ENCODE peak calls at places on chromosomes 1 and 21, in five cellular contexts. J is lung, V is GM23338, E is endothelial cell of umbilical vein, H is psoas muscle. R is an unnamed sample.
A peak's percentile ranks its signal among the peaks of the same experiment; 100 is the strongest.

GRCh38 chr1:234674218-234674815 is 64.3 kb upstream of the IRF2BP2 start:
- DNase-seq in H (no peak), E (no peak), J (no peak), V (no peak), R (no peak)

GRCh38 chr1:156551866-156552265 is 20.5 kb downstream of the IQGAP3 start:
- DNase-seq in H (no peak), J (no peak), E (no peak), V (no peak), R (no peak)

GRCh38 chr1:65812065-65812464 is 19.4 kb downstream of the PDE4B start:
- DNase-seq in H (no peak), E (peak; percentile 75), V (peak; percentile 30), J (peak; percentile 52), R (peak; percentile 59)

GRCh38 chr1:9723926-9724325 is 72.4 kb downstream of the PIK3CD start:
- DNase-seq in J (no peak), H (no peak), E (no peak), V (no peak), R (no peak)

GRCh38 chr1:23984417-23985186 is 4.5 kb upstream of the SRSF10 start:
- DNase-seq in H (no peak), V (no peak), E (peak; percentile 87), J (no peak), R (no peak)

GRCh38 chr1:9101510-9102146 is 27.3 kb downstream of the GPR157 start:
- DNase-seq in H (no peak), J (no peak), E (peak; percentile 51), V (peak; percentile 86), R (no peak)

GRCh38 chr1:221256773-221257172 is 377.5 kb downstream of the HLX start:
- DNase-seq in H (no peak), V (no peak), E (no peak), J (no peak), R (no peak)

GRCh38 chr21:42939581-42940413 is 14.4 kb upstream of the ERVH48-1 start:
- DNase-seq in V (no peak), E (peak; percentile 79), H (peak; percentile 70), J (peak; percentile 84), R (peak; percentile 93)

GRCh38 chr1:206059354-206059915 is 6.5 kb downstream of the RHEX start:
- DNase-seq in V (no peak), J (no peak), E (no peak), H (no peak), R (no peak)

GRCh38 chr1:230465701-230466100 is 39.6 kb upstream of the PGBD5 start:
- DNase-seq in E (no peak), V (no peak), H (no peak), J (no peak), R (no peak)

GRCh38 chr1:108896160-108897150 is 19.7 kb downstream of the GPSM2 start:
- DNase-seq in H (peak; percentile 30), E (no peak), J (no peak), V (peak; percentile 62), R (no peak)

GRCh38 chr1:182614796-182615451 is 10.7 kb upstream of the RGS16 start:
- DNase-seq in E (peak; percentile 55), H (peak; percentile 86), V (peak; percentile 78), J (peak; percentile 64), R (peak; percentile 73)

GRCh38 chr1:154495496-154496273 is 6.3 kb upstream of the TDRD10 start:
- DNase-seq in J (no peak), H (no peak), E (peak; percentile 66), V (no peak), R (no peak)
- H3K27me3 ChIP-seq in J (no peaks in the 10 kb centered on the region), H (peaks cover 18% of the 10 kb centered on the region), E (no peaks in the 10 kb centered on the region), V (peaks cover 30% of the 10 kb centered on the region), R (peaks cover 42% of the 10 kb centered on the region)

GRCh38 chr21:41211041-41211426 is 43.1 kb downstream of the BACE2 start:
- DNase-seq in H (no peak), J (no peak), E (no peak), V (no peak), R (no peak)
- H3K27me3 ChIP-seq in H (no peaks in the 10 kb centered on the region), J (no peaks in the 10 kb centered on the region), E (no peaks in the 10 kb centered on the region), V (no peaks in the 10 kb centered on the region), R (no peaks in the 10 kb centered on the region)

GRCh38 chr1:177274687-177275211 is 104.0 kb downstream of the BRINP2 start:
- DNase-seq in E (peak; percentile 16), H (peak; percentile 26), J (peak; percentile 65), V (no peak), R (peak; percentile 39)
- H3K27me3 ChIP-seq in E (no peaks in the 10 kb centered on the region), H (no peaks in the 10 kb centered on the region), J (no peaks in the 10 kb centered on the region), V (no peaks in the 10 kb centered on the region), R (no peaks in the 10 kb centered on the region)

GRCh38 chr1:19662313-19662712 is 2.4 kb upstream of the HTR6 start:
- DNase-seq in V (no peak), J (no peak), E (no peak), H (no peak), R (no peak)
- H3K27me3 ChIP-seq in V (peaks cover 51% of the 10 kb centered on the region), J (peaks cover 6% of the 10 kb centered on the region), E (peaks cover 41% of the 10 kb centered on the region), H (peaks cover 44% of the 10 kb centered on the region), R (peaks cover 24% of the 10 kb centered on the region)

GRCh38 chr1:179794146-179794545 is 51.1 kb downstream of the FAM163A start:
- DNase-seq in E (no peak), H (no peak), V (no peak), J (no peak), R (no peak)
- H3K27me3 ChIP-seq in E (no peaks in the 10 kb centered on the region), H (no peaks in the 10 kb centered on the region), V (no peaks in the 10 kb centered on the region), J (no peaks in the 10 kb centered on the region), R (peaks cover 3% of the 10 kb centered on the region)

DNA sequence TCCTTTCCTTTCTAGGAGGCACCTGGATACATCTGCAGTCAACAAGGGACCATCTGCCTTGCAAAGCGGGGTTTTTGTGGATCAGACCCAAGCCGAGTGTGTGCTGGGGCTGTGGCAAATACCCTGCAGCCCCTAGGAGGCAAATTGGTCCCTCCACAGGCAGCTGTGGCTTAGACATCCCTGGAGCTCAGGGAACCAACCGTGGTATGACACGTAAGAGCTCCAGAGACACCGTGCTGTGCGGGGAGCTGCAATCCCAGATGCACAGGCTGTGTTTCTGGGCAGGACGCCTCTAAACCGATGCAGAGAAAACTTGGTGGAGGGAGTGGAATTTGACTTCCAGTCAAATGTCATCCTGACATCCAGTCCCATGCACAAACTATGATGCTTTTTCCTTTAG is 141.5 kb downstream of the KAZN start:
- DNase-seq in E (no peak), V (no peak), H (no peak), J (no peak), R (no peak)
- H3K27me3 ChIP-seq in E (no peaks in the 10 kb centered on the region), V (peaks cover 13% of the 10 kb centered on the region), H (peaks cover 37% of the 10 kb centered on the region), J (no peaks in the 10 kb centered on the region), R (no peaks in the 10 kb centered on the region)

GRCh38 chr1:207499573-207499972 is 3.6 kb downstream of the CR1 start:
- DNase-seq in E (peak; percentile 72), J (peak; percentile 65), V (peak; percentile 84), H (peak; percentile 57), R (no peak)

GRCh38 chr1:207495816-207496792 is at the start of gene CR1:
- DNase-seq in V (peak; percentile 55), H (peak; percentile 21), E (no peak), J (peak; percentile 54), R (no peak)

GRCh38 chr1:207500306-207500705 is 4.3 kb downstream of the CR1 start:
- DNase-seq in V (no peak), H (no peak), J (no peak), E (no peak), R (no peak)

GRCh38 chr1:207494171-207494570 is 1.8 kb upstream of the CR1 start:
- DNase-seq in V (no peak), E (no peak), J (no peak), H (no peak), R (no peak)

DNA sequence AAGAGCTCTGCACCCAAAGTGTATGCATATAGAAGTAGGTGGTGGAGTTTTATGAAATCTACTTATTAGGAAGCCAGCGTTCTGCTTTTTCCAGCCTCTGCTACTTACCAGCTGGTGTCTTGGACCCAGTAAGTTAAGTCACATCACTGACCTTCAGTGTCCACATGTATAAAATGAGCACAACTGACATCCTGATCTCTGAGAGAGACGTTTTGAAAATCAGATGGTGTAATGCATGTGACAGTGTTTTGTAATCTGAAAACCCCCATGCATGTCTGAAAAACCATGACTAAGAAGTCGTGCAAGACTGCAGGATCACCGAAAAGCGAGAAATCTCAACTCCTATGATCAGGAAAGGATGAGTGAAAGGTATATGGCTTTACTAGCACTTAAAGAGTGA is 2.0 kb downstream of the CR1 start:
- DNase-seq in J (no peak), E (no peak), V (no peak), H (no peak), R (no peak)
- H3K27me3 ChIP-seq in J (no peaks in the 10 kb centered on the region), E (peaks cover 53% of the 10 kb centered on the region), V (peaks cover 41% of the 10 kb centered on the region), H (peaks cover 82% of the 10 kb centered on the region), R (peaks cover 11% of the 10 kb centered on the region)

GRCh38 chr1:202661136-202661845 is 49.0 kb downstream of the SYT2 start:
- DNase-seq in V (peak; percentile 28), J (no peak), H (no peak), E (no peak), R (no peak)
- H3K27me3 ChIP-seq in V (no peaks in the 10 kb centered on the region), J (no peaks in the 10 kb centered on the region), H (peaks cover 46% of the 10 kb centered on the region), E (peaks cover 10% of the 10 kb centered on the region), R (peaks cover 33% of the 10 kb centered on the region)